ENCODE peak calls at places on chromosomes 11 and 22, in seven cellular contexts. M is AG10803, T is esophagus muscularis mucosa, I is retinal pigment epithelial cell, X is OCI-LY7, Y is IMR-90, P is K562. G is an unnamed sample.

GRCh38 chr11:33375688-33376311 is 118.6 kb downstream of the HIPK3 start:
- DNase-seq in X (peak), M (peak), I (no peak), P (no peak), Y (peak), T (no peak), G (no peak)

GRCh38 chr11:91979775-91980174 is 244.8 kb upstream of the FAT3 start:
- DNase-seq in X (no peak), T (no peak), I (no peak), M (no peak), P (no peak), Y (no peak), G (no peak)

GRCh38 chr11:64285885-64286800 is 495 bp downstream of the GPR137 start:
- DNase-seq in T (no peak), I (no peak), Y (no peak), X (peak), P (no peak), M (no peak), G (no peak)

GRCh38 chr11:134755535-134755934 is 343.5 kb upstream of the B3GAT1 start:
- DNase-seq in I (no peak), M (no peak), P (no peak), Y (no peak), T (peak), X (no peak), G (no peak)

GRCh38 chr22:19114984-19115552 is 7.1 kb downstream of the DGCR2 start:
- DNase-seq in I (no peak), Y (no peak), M (no peak), P (no peak), T (no peak), X (no peak), G (no peak)

GRCh38 chr22:47918276-47918928 is 1156.0 kb downstream of the TBC1D22A start:
- DNase-seq in X (peak), I (no peak), T (peak), M (no peak), Y (no peak), P (no peak), G (no peak)

GRCh38 chr22:21936151-21936778 is 16.4 kb downstream of the PPM1F start:
- DNase-seq in Y (peak), M (peak), T (no peak), P (no peak), I (no peak), X (no peak), G (no peak)

GRCh38 chr11:122267602-122268001 is 151.6 kb upstream of the BLID start:
- DNase-seq in X (no peak), Y (peak), T (no peak), M (peak), I (no peak), P (no peak), G (no peak)

GRCh38 chr11:63871962-63872832 is 33.3 kb downstream of the MARK2 start:
- DNase-seq in P (peak), T (peak), I (no peak), X (peak), M (peak), Y (peak), G (peak)

GRCh38 chr11:66617148-66617814 is 851 bp downstream of the RBM14 start:
- DNase-seq in I (no peak), Y (no peak), P (no peak), M (peak), X (no peak), T (peak), G (peak)

GRCh38 chr11:19382131-19382611 is 141.4 kb upstream of the E2F8 start:
- DNase-seq in T (no peak), Y (no peak), P (no peak), X (no peak), I (no peak), M (no peak), G (no peak)

GRCh38 chr11:79727221-79727620 is 286.4 kb upstream of the TENM4 start:
- DNase-seq in P (no peak), M (no peak), T (no peak), X (no peak), Y (no peak), I (no peak), G (no peak)

GRCh38 chr22:35197071-35197470 is 60.2 kb upstream of the HMGXB4 start:
- DNase-seq in T (no peak), I (no peak), M (no peak), Y (no peak), X (no peak), P (no peak), G (no peak)

GRCh38 chr11:57761301-57762234 is at the start of gene CTNND1:
- DNase-seq in T (peak), I (peak), P (peak), X (no peak), Y (peak), M (peak), G (peak)

GRCh38 chr22:19723990-19724827 is 870 bp downstream of the GP1BB start:
- DNase-seq in Y (peak), X (peak), I (no peak), M (no peak), P (peak), T (no peak), G (no peak)

GRCh38 chr11:118010738-118011461 is 24.7 kb downstream of the IL10RA start:
- DNase-seq in T (peak), M (no peak), P (peak), Y (no peak), X (peak), I (no peak), G (no peak)

GRCh38 chr11:94926271-94926625 is 47.1 kb downstream of the CWC15 start:
- DNase-seq in Y (peak), M (no peak), P (no peak), T (no peak), I (no peak), X (no peak), G (no peak)

GRCh38 chr11:69062169-69062855 is 13.6 kb downstream of the TPCN2 start:
- DNase-seq in I (no peak), M (no peak), X (no peak), P (no peak), Y (no peak), T (no peak), G (no peak)

GRCh38 chr22:35630387-35630793 is 13.3 kb upstream of the MB start:
- DNase-seq in Y (peak), T (no peak), P (no peak), X (peak), I (no peak), M (peak), G (no peak)

GRCh38 chr22:48802576-48802975 is 1025.1 kb downstream of the BRD1 start:
- DNase-seq in T (no peak), Y (no peak), X (no peak), M (no peak), P (no peak), I (no peak), G (no peak)

GRCh38 chr11:85096939-85097338 is 530.2 kb downstream of the DLG2 start:
- DNase-seq in X (peak), T (no peak), Y (no peak), P (no peak), I (no peak), M (no peak), G (no peak)

GRCh38 chr11:29448246-29448877 is 568.5 kb downstream of the KCNA4 start:
- DNase-seq in T (no peak), M (peak), P (no peak), Y (peak), I (no peak), X (peak), G (no peak)

GRCh38 chr11:64263021-64263946 is 12.0 kb downstream of the PLCB3 start:
- DNase-seq in P (no peak), T (no peak), I (no peak), M (peak), Y (peak), X (no peak), G (no peak)

GRCh38 chr11:132639986-132640385 is 892.3 kb downstream of the OPCML start:
- DNase-seq in X (no peak), M (peak), I (no peak), T (peak), Y (no peak), P (no peak), G (no peak)

GRCh38 chr11:125777309-125777708 is 1.3 kb downstream of the PATE2 start:
- DNase-seq in P (no peak), X (no peak), I (no peak), M (peak), T (no peak), Y (peak), G (no peak)

GRCh38 chr22:22030493-22031182 is 48.1 kb upstream of the TOP3B start:
- DNase-seq in X (peak), Y (peak), T (peak), I (no peak), P (peak), M (no peak), G (no peak)

GRCh38 chr11:112961146-112961668 is at the start of gene NCAM1:
- DNase-seq in I (peak), P (peak), M (peak), Y (peak), X (peak), T (no peak), G (peak)

GRCh38 chr22:37043214-37043827 is 8.2 kb upstream of the KCTD17 start:
- DNase-seq in T (no peak), X (no peak), P (no peak), I (no peak), Y (no peak), M (no peak), G (no peak)

GRCh38 chr22:37046589-37046988 is 5.0 kb upstream of the KCTD17 start:
- DNase-seq in Y (no peak), I (no peak), P (no peak), T (no peak), M (no peak), X (no peak), G (no peak)

GRCh38 chr22:37044634-37045625 is 6.6 kb upstream of the KCTD17 start:
- DNase-seq in X (no peak), Y (peak), M (no peak), I (no peak), P (no peak), T (no peak), G (no peak)

GRCh38 chr22:37045958-37046357 is 5.6 kb upstream of the KCTD17 start:
- DNase-seq in T (no peak), X (peak), M (peak), Y (peak), I (no peak), P (peak), G (no peak)

GRCh38 chr22:37043828-37044538 is 7.6 kb upstream of the KCTD17 start:
- DNase-seq in Y (peak), P (peak), I (no peak), X (peak), M (peak), T (no peak), G (no peak)
- TF ChIP-seq CTCF in Y (peak), P (peak), I (peak), X (peak), M (peak), T (peak), G (no peak)

DNA sequence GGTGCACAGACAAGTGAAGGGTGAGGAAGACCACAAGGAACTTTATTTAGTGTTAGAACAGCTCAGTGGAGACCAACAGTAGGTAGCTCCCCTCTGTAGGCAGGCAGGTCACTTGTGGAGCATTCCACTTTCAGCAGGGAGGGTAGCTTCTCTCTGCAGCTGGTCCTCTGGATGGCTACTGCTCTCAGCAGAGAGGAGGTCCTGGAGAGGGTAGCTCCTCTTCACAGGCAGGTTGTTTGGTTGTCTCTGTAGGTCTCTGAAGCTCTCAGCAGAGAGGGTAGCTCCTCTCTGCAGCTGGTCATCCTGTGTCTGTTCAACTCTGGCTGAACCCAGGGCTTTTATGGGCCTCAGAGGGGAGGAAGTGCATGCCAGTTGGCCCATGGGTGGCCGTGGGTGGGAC is 6.5 kb upstream of the OOSP1 start:
- DNase-seq in Y (no peak), I (no peak), X (no peak), T (no peak), M (no peak), P (no peak), G (no peak)
- H3K4me3 ChIP-seq in Y (no peak), I (no peak), X (no peak), T (no peak), M (no peak), P (no peak), G (no peak)

DNA sequence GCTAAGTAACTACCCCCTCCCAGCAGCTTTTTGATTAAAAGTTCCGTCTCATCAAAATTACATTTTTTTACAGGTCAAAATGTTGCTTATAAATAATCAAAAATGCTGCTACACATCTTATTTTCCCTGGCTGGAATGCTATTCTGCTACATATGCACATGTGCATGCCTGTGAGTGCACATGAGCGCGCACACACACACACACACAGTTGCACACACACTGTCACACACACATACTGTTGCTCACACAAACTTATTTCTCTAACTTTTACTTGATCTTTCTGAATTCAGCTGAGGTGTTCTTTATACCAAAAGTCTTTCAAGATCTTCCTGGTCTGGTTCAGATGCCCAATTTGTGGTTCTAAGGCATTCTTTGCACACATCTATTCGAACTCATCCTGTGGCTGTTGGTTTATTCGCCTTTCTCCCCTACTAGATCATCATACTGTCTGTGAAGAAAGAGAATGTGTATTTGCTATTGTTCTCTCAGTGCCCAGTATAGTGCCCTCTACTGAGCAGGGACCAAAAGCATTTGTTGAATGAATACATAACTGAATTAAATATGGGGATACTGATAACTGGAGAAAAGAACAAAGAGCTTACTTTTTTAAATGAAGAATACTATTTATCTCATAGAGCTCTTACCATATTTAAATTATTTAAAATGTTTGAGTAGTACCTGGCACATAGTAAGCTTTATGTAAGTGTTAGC is 68.1 kb upstream of the CCDC179 start:
- DNase-seq in Y (no peak), T (no peak), M (no peak), X (no peak), I (no peak), P (no peak), G (no peak)
- TF ChIP-seq CTCF in Y (no peak), T (no peak), M (no peak), X (peak), I (no peak), P (no peak), G (no peak)

GRCh38 chr11:1785749-1786261 is 22.1 kb upstream of the CTSD start:
- DNase-seq in I (no peak), X (no peak), Y (no peak), P (no peak), T (no peak), M (peak), G (no peak)
- H3K4me3 ChIP-seq in I (no peak), X (no peak), Y (no peak), P (no peak), T (no peak), M (no peak), G (no peak)

GRCh38 chr22:24485608-24486007 is 9.5 kb upstream of the UPB1 start:
- DNase-seq in X (peak), P (no peak), I (no peak), Y (no peak), M (no peak), T (no peak), G (no peak)
- TF ChIP-seq CTCF in X (peak), P (peak), I (no peak), Y (no peak), M (no peak), T (peak), G (no peak)

GRCh38 chr22:50201191-50202129 is 649 bp downstream of the SELENOO start:
- DNase-seq in Y (no peak), P (peak), I (no peak), T (no peak), M (peak), X (peak), G (no peak)

GRCh38 chr22:50200333-50201190 is at the start of gene SELENOO:
- DNase-seq in T (peak), Y (peak), I (peak), M (peak), X (peak), P (peak), G (peak)

GRCh38 chr22:50197856-50198623 is 2.8 kb upstream of the SELENOO start:
- DNase-seq in P (no peak), T (no peak), I (no peak), Y (no peak), M (no peak), X (no peak), G (no peak)

GRCh38 chr22:50198624-50199017 is 2.2 kb upstream of the SELENOO start:
- DNase-seq in M (no peak), I (no peak), Y (no peak), T (no peak), P (no peak), X (no peak), G (no peak)

GRCh38 chr22:50199836-50200332 is 927 bp upstream of the SELENOO start:
- DNase-seq in T (no peak), Y (no peak), P (no peak), I (no peak), X (peak), M (no peak), G (no peak)
- H3K4me3 ChIP-seq in T (peak), Y (peak), P (peak), I (peak), X (peak), M (peak), G (peak)

DNA sequence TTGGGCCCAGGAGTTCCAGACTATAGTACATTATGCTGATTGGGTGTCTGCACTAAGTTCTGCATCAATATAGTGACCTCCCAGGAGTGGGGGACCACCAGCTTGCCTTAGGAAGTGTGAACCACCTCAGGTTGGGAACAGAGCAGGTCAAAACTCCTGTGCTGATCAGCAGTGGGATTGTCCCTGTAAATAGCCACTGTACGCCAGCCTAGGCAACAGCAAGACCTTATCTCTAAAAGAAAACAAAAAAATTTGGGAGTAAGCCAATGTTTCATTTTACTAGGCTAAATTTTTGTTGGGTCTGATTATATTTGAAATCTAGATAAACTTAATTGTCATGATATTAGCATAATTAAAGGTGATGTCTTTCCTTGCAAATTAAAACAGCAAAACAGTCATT is 3.4 kb downstream of the DEPDC5 start:
- DNase-seq in Y (no peak), X (no peak), P (no peak), I (no peak), T (no peak), M (no peak), G (no peak)
- TF ChIP-seq CTCF in Y (no peak), X (no peak), P (no peak), I (no peak), T (no peak), M (no peak), G (no peak)

GRCh38 chr22:50199251-50199721 is 1.5 kb upstream of the SELENOO start:
- DNase-seq in T (no peak), Y (no peak), X (no peak), M (no peak), P (no peak), I (no peak), G (no peak)
- H3K4me3 ChIP-seq in T (peak), Y (no peak), X (no peak), M (no peak), P (no peak), I (no peak), G (peak)

GRCh38 chr11:55106391-55106790 is 155.6 kb upstream of the TRIM48 start:
- DNase-seq in T (no peak), P (no peak), I (no peak), Y (no peak), M (no peak), X (no peak), G (no peak)
- TF ChIP-seq CTCF in T (no peak), P (no peak), I (no peak), Y (no peak), M (no peak), X (peak), G (no peak)